ENCODE peak calls at places on chromosome 14, in seven cellular contexts. P is tibial nerve, Y is sigmoid colon, K is body of pancreas, B is suprapubic skin, C is heart left ventricle, G is stomach. E is an unnamed sample.
A peak's percentile ranks its signal among the peaks of the same experiment; 100 is the strongest.

GRCh38 chr14:86802726-86803125 is 1190.3 kb downstream of the GALC start:
- DNase-seq in P (no peak), Y (no peak), K (no peak), B (no peak), C (no peak), G (no peak), E (no peak)

GRCh38 chr14:59591641-59592040 is 15.0 kb upstream of the CCDC175 start:
- DNase-seq in P (no peak), Y (no peak), K (no peak), B (no peak), C (no peak), G (no peak), E (no peak)

GRCh38 chr14:35140718-35141581 is 18.6 kb downstream of the PRORP start:
- DNase-seq in P (no peak), Y (no peak), K (no peak), B (no peak), C (no peak), G (no peak), E (no peak)

GRCh38 chr14:34374998-34375740 is 86.9 kb downstream of the SPTSSA start:
- DNase-seq in P (no peak), Y (no peak), K (no peak), B (no peak), C (no peak), G (no peak), E (no peak)

GRCh38 chr14:78157855-78158436 is 12.2 kb upstream of the NRXN3 start:
- DNase-seq in P (no peak), Y (no peak), K (peak; percentile 23), B (no peak), C (no peak), G (peak; percentile 28), E (no peak)

GRCh38 chr14:86364634-86365033 is 834.7 kb downstream of the FLRT2 start:
- DNase-seq in P (no peak), Y (no peak), K (no peak), B (no peak), C (no peak), G (no peak), E (no peak)

GRCh38 chr14:87231336-87232026 is 761.5 kb downstream of the GALC start:
- DNase-seq in P (no peak), Y (no peak), K (no peak), B (no peak), C (no peak), G (no peak), E (no peak)

GRCh38 chr14:65251213-65251612 is 148.9 kb upstream of the MAX start:
- DNase-seq in P (peak; percentile 25), Y (no peak), K (no peak), B (no peak), C (no peak), G (no peak), E (no peak)

GRCh38 chr14:80304125-80304766 is 92.9 kb upstream of the DIO2 start:
- DNase-seq in P (peak; percentile 43), Y (no peak), K (no peak), B (no peak), C (no peak), G (no peak), E (no peak)

GRCh38 chr14:59359451-59360124 is 105.6 kb downstream of the GPR135 start:
- DNase-seq in P (no peak), Y (no peak), K (no peak), B (no peak), C (no peak), G (no peak), E (no peak)

GRCh38 chr14:75196468-75196867 is 20.1 kb upstream of the TMED10 start:
- DNase-seq in P (no peak), Y (no peak), K (peak; percentile 63), B (no peak), C (no peak), G (peak; percentile 45), E (no peak)

GRCh38 chr14:33871394-33871793 is 79.5 kb downstream of the EGLN3 start:
- DNase-seq in P (no peak), Y (no peak), K (no peak), B (no peak), C (no peak), G (no peak), E (no peak)

GRCh38 chr14:63388766-63389431 is 70.2 kb upstream of the GPHB5 start:
- DNase-seq in P (peak; percentile 60), Y (peak; percentile 78), K (peak; percentile 69), B (no peak), C (peak; percentile 47), G (peak; percentile 65), E (no peak)

GRCh38 chr14:100278702-100279101 is 27.5 kb downstream of the SLC25A29 start:
- DNase-seq in P (no peak), Y (no peak), K (no peak), B (no peak), C (no peak), G (no peak), E (no peak)

GRCh38 chr14:32426028-32426427 is 96.9 kb downstream of the AKAP6 start:
- DNase-seq in P (no peak), Y (no peak), K (no peak), B (no peak), C (no peak), G (no peak), E (no peak)

GRCh38 chr14:58873228-58873953 is 235.6 kb downstream of the DACT1 start:
- DNase-seq in P (no peak), Y (no peak), K (peak; percentile 23), B (no peak), C (no peak), G (no peak), E (no peak)

GRCh38 chr14:90583916-90584605 is 187.2 kb downstream of the CALM1 start:
- DNase-seq in P (no peak), Y (no peak), K (no peak), B (no peak), C (no peak), G (no peak), E (no peak)

DNA sequence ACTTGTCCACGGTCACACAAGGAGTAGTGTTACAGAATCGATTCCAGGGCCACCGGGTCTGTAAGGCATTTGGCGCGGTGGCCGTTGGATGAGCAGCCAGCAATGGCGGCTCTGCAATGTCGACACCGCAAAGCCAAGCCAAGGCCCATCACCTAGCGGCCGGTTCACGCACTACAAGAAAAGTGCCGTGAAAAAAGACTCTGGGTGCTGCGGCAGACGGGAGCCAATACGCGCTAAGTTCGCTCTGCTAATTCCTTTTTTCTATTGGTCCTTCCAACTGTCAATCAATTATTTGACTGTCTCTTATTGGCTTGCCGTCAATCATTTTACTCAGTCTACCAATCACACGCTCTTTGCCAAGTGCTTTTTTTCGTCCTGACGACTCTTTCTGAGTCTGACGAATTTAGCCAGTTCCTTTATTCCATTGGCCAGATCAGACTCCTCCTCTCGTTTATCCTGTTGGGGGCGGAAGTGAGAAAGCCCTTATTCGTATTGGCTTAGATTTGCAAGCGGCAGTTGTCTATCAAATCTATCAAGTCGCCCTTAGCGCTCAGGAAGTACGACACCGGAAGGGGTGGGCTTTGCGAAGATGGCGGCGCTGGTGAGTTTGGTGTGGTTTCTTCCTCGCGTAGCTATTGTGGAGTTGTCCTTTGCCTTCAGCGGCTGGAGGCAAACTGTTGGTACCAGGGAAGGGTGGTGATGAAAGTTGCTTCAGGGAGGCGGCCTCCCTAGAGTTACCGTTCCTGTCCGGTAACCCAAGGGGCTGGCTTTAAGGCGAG is at the start of gene NGDN:
- DNase-seq in P (peak; percentile 98), Y (peak; percentile 98), K (peak; percentile 96), B (peak; percentile 97), C (peak; percentile 95), G (peak; percentile 94), E (peak; percentile 98)
- TF ChIP-seq POLR2A in P (no peak), Y (peak; percentile 73), K (no peak), B (peak; percentile 23), C (no peak), G (no peak), E (peak; percentile 49)

GRCh38 chr14:93005838-93006237 is 82.9 kb downstream of the CHGA start:
- DNase-seq in P (no peak), Y (no peak), K (no peak), B (no peak), C (no peak), G (no peak), E (no peak)

GRCh38 chr14:93004699-93005082 is 81.7 kb downstream of the CHGA start:
- DNase-seq in P (no peak), Y (no peak), K (no peak), B (no peak), C (no peak), G (no peak), E (no peak)

GRCh38 chr14:93003945-93004698 is 81.2 kb downstream of the CHGA start:
- DNase-seq in P (no peak), Y (no peak), K (no peak), B (no peak), C (no peak), G (no peak), E (no peak)

GRCh38 chr14:93006484-93007128 is 83.7 kb downstream of the CHGA start:
- DNase-seq in P (no peak), Y (no peak), K (peak; percentile 45), B (no peak), C (no peak), G (no peak), E (no peak)

DNA sequence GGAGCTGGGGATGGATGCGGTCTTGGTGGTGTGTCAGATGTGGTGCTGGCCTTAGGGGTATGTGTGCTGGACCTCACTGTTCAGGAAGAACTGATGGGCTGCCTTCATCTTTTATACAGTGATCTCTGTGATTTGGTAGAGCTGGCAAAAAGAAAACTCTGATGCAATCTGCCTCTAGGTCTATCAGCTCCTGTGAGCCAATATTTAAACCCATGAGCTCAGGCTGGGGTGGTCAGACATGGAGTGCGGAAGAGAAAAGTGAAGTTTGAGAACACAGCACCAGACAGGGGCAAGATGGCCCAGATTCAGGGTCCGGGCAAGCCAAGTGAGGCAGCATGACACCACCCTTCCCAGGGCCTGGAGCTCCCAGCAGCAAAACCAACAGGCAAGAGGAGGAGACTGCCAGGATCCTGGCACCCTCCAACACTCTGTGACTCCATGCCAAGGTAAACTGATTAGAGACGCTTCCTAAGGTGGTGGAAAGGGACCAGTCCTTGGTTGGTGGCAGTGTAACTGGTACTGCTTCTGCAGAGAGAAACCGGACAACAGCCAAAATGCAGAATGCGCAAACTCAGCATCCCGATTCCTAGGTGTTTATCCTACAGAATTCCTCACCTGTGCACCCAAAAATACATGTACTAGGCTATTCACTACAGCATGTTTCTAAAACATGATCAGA is 82.3 kb downstream of the CHGA start:
- DNase-seq in P (no peak), Y (no peak), K (peak; percentile 74), B (no peak), C (no peak), G (peak; percentile 83), E (no peak)
- H3K27ac ChIP-seq in P (peak overlapping the region; percentile 92), Y (peak overlapping the region; percentile 73), K (no peak overlapping the region), B (no peak overlapping the region), C (no peak overlapping the region), G (no peak overlapping the region), E (no peak overlapping the region)

DNA sequence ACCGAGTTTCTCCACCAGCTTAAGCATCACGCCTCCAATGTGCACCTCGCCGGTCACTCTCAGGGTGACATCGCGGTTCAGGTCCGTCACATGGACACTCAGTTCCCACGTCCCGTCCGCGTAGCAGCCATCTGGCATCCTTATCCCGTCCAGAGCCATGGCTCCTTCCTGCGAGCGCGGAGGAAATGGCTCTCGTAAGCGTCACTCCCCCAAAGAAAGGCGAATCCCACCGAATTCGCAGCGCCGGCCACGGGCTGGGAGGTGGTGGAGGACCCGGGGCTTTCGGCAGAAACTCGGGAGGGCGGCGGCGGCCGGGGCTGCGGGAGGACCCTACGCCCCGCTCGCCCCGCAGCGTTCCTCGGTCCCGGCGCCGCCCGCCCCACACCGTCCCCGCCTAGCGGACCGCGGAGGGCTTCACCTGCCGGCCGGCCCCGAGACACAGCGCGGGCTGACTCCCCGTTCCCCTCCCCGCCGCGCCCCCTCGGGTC is 396 bp downstream of the FERMT2 start:
- DNase-seq in P (peak; percentile 60), Y (peak; percentile 88), K (peak; percentile 59), B (peak; percentile 79), C (peak; percentile 61), G (peak; percentile 35), E (peak; percentile 61)
- TF ChIP-seq POLR2A in P (peak; percentile 38), Y (peak; percentile 30), K (no peak), B (no peak), C (no peak), G (no peak), E (peak; percentile 2)

GRCh38 chr14:104792945-104793702 is 2.4 kb downstream of the AKT1 start:
- DNase-seq in P (no peak), Y (no peak), K (no peak), B (no peak), C (no peak), G (no peak), E (no peak)
- H3K27ac ChIP-seq in P (no peak overlapping the region), Y (no peak overlapping the region), K (no peak overlapping the region), B (no peak overlapping the region), C (no peak overlapping the region), G (peak overlapping the region; percentile 73), E (peak overlapping the region; percentile 77)

E was measured in breast epithelium.